ENCODE peak calls at places on chromosome 1, in eight cellular contexts. One of them, this sample, is unnamed. For H3K4me1, the result is how much of the 10 kb centered on the place peaks cover.

GRCh38 chr1:183197762-183198161 is 11.7 kb downstream of the LAMC2 start:
- DNase-seq in pancreas: no peak
- DNase-seq in small intestine: no peak
- DNase-seq in mammary epithelial cell: no peak
- DNase-seq in uterus: no peak
- DNase-seq in esophagus muscularis mucosa: no peak
- DNase-seq in psoas muscle: no peak
- DNase-seq in NT2/D1: no peak
- DNase-seq in this sample: no peak

GRCh38 chr1:207251066-207251465 is 70.4 kb upstream of the CD55 start:
- DNase-seq in pancreas: no peak
- DNase-seq in small intestine: no peak
- DNase-seq in mammary epithelial cell: no peak
- DNase-seq in uterus: no peak
- DNase-seq in esophagus muscularis mucosa: no peak
- DNase-seq in psoas muscle: no peak
- DNase-seq in NT2/D1: no peak
- DNase-seq in this sample: no peak

GRCh38 chr1:17551755-17552234 is 12.3 kb downstream of the ARHGEF10L start:
- DNase-seq in pancreas: peak
- DNase-seq in small intestine: no peak
- DNase-seq in mammary epithelial cell: no peak
- DNase-seq in uterus: no peak
- DNase-seq in esophagus muscularis mucosa: no peak
- DNase-seq in psoas muscle: no peak
- DNase-seq in NT2/D1: no peak
- DNase-seq in this sample: no peak

GRCh38 chr1:219833214-219833816 is 95.0 kb downstream of the SLC30A10 start:
- DNase-seq in pancreas: no peak
- DNase-seq in small intestine: no peak
- DNase-seq in mammary epithelial cell: no peak
- DNase-seq in uterus: no peak
- DNase-seq in esophagus muscularis mucosa: no peak
- DNase-seq in psoas muscle: no peak
- DNase-seq in NT2/D1: peak
- DNase-seq in this sample: no peak

GRCh38 chr1:71638081-71638766 is 557.4 kb upstream of the ZRANB2 start:
- DNase-seq in pancreas: no peak
- DNase-seq in small intestine: no peak
- DNase-seq in mammary epithelial cell: peak
- DNase-seq in uterus: no peak
- DNase-seq in esophagus muscularis mucosa: no peak
- DNase-seq in psoas muscle: no peak
- DNase-seq in NT2/D1: no peak
- DNase-seq in this sample: no peak

GRCh38 chr1:205301842-205302588 is 19.5 kb downstream of the NUAK2 start:
- DNase-seq in pancreas: no peak
- DNase-seq in small intestine: peak
- DNase-seq in mammary epithelial cell: no peak
- DNase-seq in uterus: no peak
- DNase-seq in esophagus muscularis mucosa: no peak
- DNase-seq in psoas muscle: no peak
- DNase-seq in NT2/D1: no peak
- DNase-seq in this sample: no peak

GRCh38 chr1:87834941-87835340 is 506.3 kb downstream of the LMO4 start:
- DNase-seq in pancreas: no peak
- DNase-seq in small intestine: no peak
- DNase-seq in mammary epithelial cell: peak
- DNase-seq in uterus: no peak
- DNase-seq in esophagus muscularis mucosa: no peak
- DNase-seq in psoas muscle: no peak
- DNase-seq in NT2/D1: no peak
- DNase-seq in this sample: no peak

GRCh38 chr1:225977937-225978748 is 21.0 kb downstream of the SDE2 start:
- DNase-seq in pancreas: no peak
- DNase-seq in small intestine: no peak
- DNase-seq in mammary epithelial cell: no peak
- DNase-seq in uterus: no peak
- DNase-seq in esophagus muscularis mucosa: no peak
- DNase-seq in psoas muscle: peak
- DNase-seq in NT2/D1: no peak
- DNase-seq in this sample: no peak

GRCh38 chr1:15014521-15014920 is 139.0 kb upstream of the TMEM51 start:
- DNase-seq in pancreas: no peak
- DNase-seq in small intestine: no peak
- DNase-seq in mammary epithelial cell: no peak
- DNase-seq in uterus: no peak
- DNase-seq in esophagus muscularis mucosa: no peak
- DNase-seq in psoas muscle: no peak
- DNase-seq in NT2/D1: no peak
- DNase-seq in this sample: no peak

GRCh38 chr1:204961765-204962419 is 81.1 kb upstream of the CNTN2 start:
- DNase-seq in pancreas: no peak
- DNase-seq in small intestine: no peak
- DNase-seq in mammary epithelial cell: no peak
- DNase-seq in uterus: no peak
- DNase-seq in esophagus muscularis mucosa: no peak
- DNase-seq in psoas muscle: no peak
- DNase-seq in NT2/D1: no peak
- DNase-seq in this sample: no peak

GRCh38 chr1:101236546-101237228 is at the start of gene S1PR1:
- DNase-seq in pancreas: peak
- DNase-seq in small intestine: no peak
- DNase-seq in mammary epithelial cell: peak
- DNase-seq in uterus: peak
- DNase-seq in esophagus muscularis mucosa: no peak
- DNase-seq in psoas muscle: peak
- DNase-seq in NT2/D1: no peak
- DNase-seq in this sample: peak

GRCh38 chr1:222392571-222392970 is 155.3 kb downstream of the HHIPL2 start:
- DNase-seq in pancreas: no peak
- DNase-seq in small intestine: no peak
- DNase-seq in mammary epithelial cell: no peak
- DNase-seq in uterus: no peak
- DNase-seq in esophagus muscularis mucosa: no peak
- DNase-seq in psoas muscle: no peak
- DNase-seq in NT2/D1: no peak
- DNase-seq in this sample: no peak

GRCh38 chr1:183996396-183996795 is 41.1 kb downstream of the COLGALT2 start:
- DNase-seq in pancreas: no peak
- DNase-seq in small intestine: no peak
- DNase-seq in mammary epithelial cell: no peak
- DNase-seq in uterus: no peak
- DNase-seq in esophagus muscularis mucosa: no peak
- DNase-seq in psoas muscle: no peak
- DNase-seq in NT2/D1: peak
- DNase-seq in this sample: no peak

GRCh38 chr1:44361478-44361877 is 6.4 kb upstream of the ERI3 start:
- DNase-seq in pancreas: no peak
- DNase-seq in small intestine: peak
- DNase-seq in mammary epithelial cell: no peak
- DNase-seq in uterus: no peak
- DNase-seq in esophagus muscularis mucosa: no peak
- DNase-seq in psoas muscle: no peak
- DNase-seq in NT2/D1: no peak
- DNase-seq in this sample: no peak

GRCh38 chr1:231626535-231626950 is at the start of gene DISC1:
- DNase-seq in pancreas: peak
- DNase-seq in small intestine: peak
- DNase-seq in mammary epithelial cell: peak
- DNase-seq in uterus: peak
- DNase-seq in esophagus muscularis mucosa: peak
- DNase-seq in psoas muscle: peak
- DNase-seq in NT2/D1: peak
- DNase-seq in this sample: peak

GRCh38 chr1:204647114-204647804 is 38.3 kb downstream of the LRRN2 start:
- DNase-seq in pancreas: no peak
- DNase-seq in small intestine: peak
- DNase-seq in mammary epithelial cell: peak
- DNase-seq in uterus: no peak
- DNase-seq in esophagus muscularis mucosa: no peak
- DNase-seq in psoas muscle: no peak
- DNase-seq in NT2/D1: peak
- DNase-seq in this sample: no peak

GRCh38 chr1:180615493-180616290 is 16.1 kb upstream of the XPR1 start:
- DNase-seq in pancreas: no peak
- DNase-seq in small intestine: no peak
- DNase-seq in mammary epithelial cell: no peak
- DNase-seq in uterus: no peak
- DNase-seq in esophagus muscularis mucosa: no peak
- DNase-seq in psoas muscle: no peak
- DNase-seq in NT2/D1: no peak
- DNase-seq in this sample: no peak

GRCh38 chr1:77068013-77068412 is 151.2 kb downstream of the PIGK start:
- DNase-seq in pancreas: no peak
- DNase-seq in small intestine: no peak
- DNase-seq in mammary epithelial cell: peak
- DNase-seq in uterus: no peak
- DNase-seq in esophagus muscularis mucosa: no peak
- DNase-seq in psoas muscle: no peak
- DNase-seq in NT2/D1: no peak
- DNase-seq in this sample: no peak

GRCh38 chr1:200409203-200409760 is 554 bp downstream of the ZNF281 start:
- DNase-seq in pancreas: peak
- DNase-seq in small intestine: no peak
- DNase-seq in mammary epithelial cell: no peak
- DNase-seq in uterus: peak
- DNase-seq in esophagus muscularis mucosa: no peak
- DNase-seq in psoas muscle: peak
- DNase-seq in NT2/D1: no peak
- DNase-seq in this sample: no peak

GRCh38 chr1:176241385-176242015 is 34.4 kb upstream of the COP1 start:
- DNase-seq in pancreas: no peak
- DNase-seq in small intestine: no peak
- DNase-seq in mammary epithelial cell: peak
- DNase-seq in uterus: no peak
- DNase-seq in esophagus muscularis mucosa: no peak
- DNase-seq in psoas muscle: no peak
- DNase-seq in NT2/D1: peak
- DNase-seq in this sample: no peak

GRCh38 chr1:206631085-206631509 is 4.2 kb upstream of the DYRK3 start:
- DNase-seq in pancreas: no peak
- DNase-seq in small intestine: peak
- DNase-seq in mammary epithelial cell: peak
- DNase-seq in uterus: peak
- DNase-seq in esophagus muscularis mucosa: no peak
- DNase-seq in psoas muscle: peak
- DNase-seq in NT2/D1: peak
- DNase-seq in this sample: peak

GRCh38 chr1:222561656-222562055 is 13.8 kb upstream of the HHIPL2 start:
- DNase-seq in pancreas: no peak
- DNase-seq in small intestine: no peak
- DNase-seq in mammary epithelial cell: no peak
- DNase-seq in uterus: no peak
- DNase-seq in esophagus muscularis mucosa: no peak
- DNase-seq in psoas muscle: no peak
- DNase-seq in NT2/D1: no peak
- DNase-seq in this sample: no peak

GRCh38 chr1:37561794-37562132 is 5.0 kb downstream of the DNALI1 start:
- DNase-seq in pancreas: no peak
- DNase-seq in small intestine: no peak
- DNase-seq in mammary epithelial cell: no peak
- DNase-seq in uterus: peak
- DNase-seq in esophagus muscularis mucosa: no peak
- DNase-seq in psoas muscle: no peak
- DNase-seq in NT2/D1: peak
- DNase-seq in this sample: no peak

GRCh38 chr1:204366759-204367158 is 7.0 kb upstream of the PLEKHA6 start:
- DNase-seq in pancreas: no peak
- DNase-seq in small intestine: no peak
- DNase-seq in mammary epithelial cell: no peak
- DNase-seq in uterus: no peak
- DNase-seq in esophagus muscularis mucosa: no peak
- DNase-seq in psoas muscle: no peak
- DNase-seq in NT2/D1: no peak
- DNase-seq in this sample: no peak

GRCh38 chr1:226455843-226456242 is 48.0 kb upstream of the PARP1 start:
- DNase-seq in pancreas: no peak
- DNase-seq in small intestine: no peak
- DNase-seq in mammary epithelial cell: no peak
- DNase-seq in uterus: no peak
- DNase-seq in esophagus muscularis mucosa: no peak
- DNase-seq in psoas muscle: no peak
- DNase-seq in NT2/D1: no peak
- DNase-seq in this sample: no peak

GRCh38 chr1:58763214-58763613 is 20.6 kb downstream of the JUN start:
- DNase-seq in pancreas: no peak
- DNase-seq in small intestine: peak
- DNase-seq in mammary epithelial cell: peak
- DNase-seq in uterus: no peak
- DNase-seq in esophagus muscularis mucosa: no peak
- DNase-seq in psoas muscle: no peak
- DNase-seq in NT2/D1: no peak
- DNase-seq in this sample: no peak
- H3K4me1 ChIP-seq in pancreas: under half
- H3K4me1 ChIP-seq in small intestine: under half
- H3K4me1 ChIP-seq in mammary epithelial cell: under half
- H3K4me1 ChIP-seq in uterus: under half
- H3K4me1 ChIP-seq in esophagus muscularis mucosa: under half
- H3K4me1 ChIP-seq in psoas muscle: under half
- H3K4me1 ChIP-seq in NT2/D1: under half
- H3K4me1 ChIP-seq in this sample: under half

DNA sequence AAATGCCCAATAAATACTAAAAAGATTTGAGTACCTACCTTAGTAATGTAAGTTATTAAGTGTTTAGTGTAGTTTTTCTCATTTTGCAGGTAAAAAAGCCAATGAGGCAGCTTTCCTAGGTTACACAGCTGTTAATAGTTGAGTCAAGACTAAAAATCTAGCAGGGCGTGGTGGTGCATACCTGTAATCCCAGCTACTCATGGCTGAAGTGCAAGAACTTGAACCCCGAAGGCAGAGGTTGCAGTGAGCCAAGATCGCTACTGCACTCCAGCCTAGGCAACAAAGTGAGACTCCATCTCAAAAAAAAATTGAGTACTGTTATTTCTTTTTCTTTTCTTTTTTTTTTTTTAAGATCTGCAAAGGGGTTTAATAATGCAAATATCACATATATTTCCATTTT is 7.7 kb downstream of the YBX1 start:
- DNase-seq in pancreas: no peak
- DNase-seq in small intestine: peak
- DNase-seq in mammary epithelial cell: peak
- DNase-seq in uterus: no peak
- DNase-seq in esophagus muscularis mucosa: no peak
- DNase-seq in psoas muscle: no peak
- DNase-seq in NT2/D1: no peak
- DNase-seq in this sample: no peak
- H3K4me1 ChIP-seq in pancreas: under half
- H3K4me1 ChIP-seq in small intestine: under half
- H3K4me1 ChIP-seq in mammary epithelial cell: under half
- H3K4me1 ChIP-seq in uterus: under half
- H3K4me1 ChIP-seq in esophagus muscularis mucosa: half or more
- H3K4me1 ChIP-seq in psoas muscle: half or more
- H3K4me1 ChIP-seq in NT2/D1: under half
- H3K4me1 ChIP-seq in this sample: under half

GRCh38 chr1:51877434-51878306 is 857 bp downstream of the NRDC start:
- DNase-seq in pancreas: no peak
- DNase-seq in small intestine: peak
- DNase-seq in mammary epithelial cell: peak
- DNase-seq in uterus: no peak
- DNase-seq in esophagus muscularis mucosa: no peak
- DNase-seq in psoas muscle: no peak
- DNase-seq in NT2/D1: peak
- DNase-seq in this sample: peak
- H3K4me1 ChIP-seq in pancreas: under half
- H3K4me1 ChIP-seq in small intestine: under half
- H3K4me1 ChIP-seq in mammary epithelial cell: under half
- H3K4me1 ChIP-seq in uterus: under half
- H3K4me1 ChIP-seq in esophagus muscularis mucosa: under half
- H3K4me1 ChIP-seq in psoas muscle: under half
- H3K4me1 ChIP-seq in NT2/D1: under half
- H3K4me1 ChIP-seq in this sample: under half

GRCh38 chr1:201715351-201715750 is 113.6 kb upstream of the IPO9 start:
- DNase-seq in pancreas: peak
- DNase-seq in small intestine: no peak
- DNase-seq in mammary epithelial cell: no peak
- DNase-seq in uterus: no peak
- DNase-seq in esophagus muscularis mucosa: no peak
- DNase-seq in psoas muscle: no peak
- DNase-seq in NT2/D1: no peak
- DNase-seq in this sample: no peak
- H3K4me1 ChIP-seq in pancreas: under half
- H3K4me1 ChIP-seq in small intestine: under half
- H3K4me1 ChIP-seq in mammary epithelial cell: under half
- H3K4me1 ChIP-seq in uterus: under half
- H3K4me1 ChIP-seq in esophagus muscularis mucosa: half or more
- H3K4me1 ChIP-seq in psoas muscle: half or more
- H3K4me1 ChIP-seq in NT2/D1: under half
- H3K4me1 ChIP-seq in this sample: under half

This sample was measured in lung.